ENCODE peak calls at places on chromosomes 3 and 15, in eight cellular contexts. One of them, this sample, is unnamed.

GRCh38 chr15:25176616-25176923 is 221.8 kb downstream of the SNRPN start:
- DNase-seq in trophoblast cell: no peak
- DNase-seq in left ventricle myocardium inferior: peak; percentile 0
- DNase-seq in neural progenitor cell: no peak
- DNase-seq in heart left ventricle: peak; percentile 4
- DNase-seq in transverse colon: peak; percentile 1
- DNase-seq in tibial nerve: no peak
- DNase-seq in fibroblast of lung: no peak
- DNase-seq in this sample: no peak

GRCh38 chr3:17074559-17074958 is 189.8 kb downstream of the PLCL2 start:
- DNase-seq in trophoblast cell: no peak
- DNase-seq in tibial nerve: no peak
- DNase-seq in transverse colon: no peak
- DNase-seq in heart left ventricle: no peak
- DNase-seq in neural progenitor cell: no peak
- DNase-seq in left ventricle myocardium inferior: no peak
- DNase-seq in fibroblast of lung: no peak
- DNase-seq in this sample: no peak

GRCh38 chr15:34861216-34861615 is 65.9 kb upstream of the ACTC1 start:
- DNase-seq in left ventricle myocardium inferior: no peak
- DNase-seq in fibroblast of lung: no peak
- DNase-seq in trophoblast cell: no peak
- DNase-seq in transverse colon: no peak
- DNase-seq in heart left ventricle: no peak
- DNase-seq in tibial nerve: no peak
- DNase-seq in neural progenitor cell: no peak
- DNase-seq in this sample: no peak

GRCh38 chr3:59839283-59839682 is 789.5 kb upstream of the CFAP20DC start:
- DNase-seq in transverse colon: no peak
- DNase-seq in fibroblast of lung: peak; percentile 80
- DNase-seq in left ventricle myocardium inferior: no peak
- DNase-seq in tibial nerve: no peak
- DNase-seq in heart left ventricle: no peak
- DNase-seq in trophoblast cell: no peak
- DNase-seq in neural progenitor cell: no peak
- DNase-seq in this sample: peak; percentile 64

GRCh38 chr3:158839966-158840365 is 38.1 kb downstream of the MFSD1 start:
- DNase-seq in tibial nerve: no peak
- DNase-seq in heart left ventricle: no peak
- DNase-seq in fibroblast of lung: no peak
- DNase-seq in left ventricle myocardium inferior: no peak
- DNase-seq in trophoblast cell: no peak
- DNase-seq in neural progenitor cell: peak; percentile 39
- DNase-seq in transverse colon: no peak
- DNase-seq in this sample: no peak

GRCh38 chr3:86708908-86709307 is 282.0 kb downstream of the VGLL3 start:
- DNase-seq in tibial nerve: no peak
- DNase-seq in neural progenitor cell: no peak
- DNase-seq in trophoblast cell: no peak
- DNase-seq in heart left ventricle: no peak
- DNase-seq in left ventricle myocardium inferior: no peak
- DNase-seq in fibroblast of lung: no peak
- DNase-seq in transverse colon: no peak
- DNase-seq in this sample: no peak

GRCh38 chr15:37093480-37094410 is 6.6 kb downstream of the MEIS2 start:
- DNase-seq in heart left ventricle: no peak
- DNase-seq in tibial nerve: no peak
- DNase-seq in trophoblast cell: no peak
- DNase-seq in neural progenitor cell: no peak
- DNase-seq in fibroblast of lung: peak; percentile 84
- DNase-seq in transverse colon: no peak
- DNase-seq in left ventricle myocardium inferior: no peak
- DNase-seq in this sample: peak; percentile 67

GRCh38 chr3:8579101-8579500 is 65.5 kb downstream of the SSUH2 start:
- DNase-seq in neural progenitor cell: no peak
- DNase-seq in fibroblast of lung: peak; percentile 41
- DNase-seq in transverse colon: no peak
- DNase-seq in left ventricle myocardium inferior: no peak
- DNase-seq in heart left ventricle: no peak
- DNase-seq in trophoblast cell: no peak
- DNase-seq in tibial nerve: no peak
- DNase-seq in this sample: no peak

GRCh38 chr3:21216598-21216997 is 534.4 kb downstream of the ZNF385D start:
- DNase-seq in left ventricle myocardium inferior: no peak
- DNase-seq in transverse colon: no peak
- DNase-seq in tibial nerve: no peak
- DNase-seq in neural progenitor cell: peak; percentile 8
- DNase-seq in fibroblast of lung: no peak
- DNase-seq in trophoblast cell: no peak
- DNase-seq in heart left ventricle: no peak
- DNase-seq in this sample: peak; percentile 10

GRCh38 chr3:54358969-54359648 is 236.8 kb downstream of the CACNA2D3 start:
- DNase-seq in tibial nerve: no peak
- DNase-seq in neural progenitor cell: no peak
- DNase-seq in trophoblast cell: no peak
- DNase-seq in left ventricle myocardium inferior: peak; percentile 75
- DNase-seq in heart left ventricle: peak; percentile 53
- DNase-seq in transverse colon: no peak
- DNase-seq in fibroblast of lung: no peak
- DNase-seq in this sample: no peak

GRCh38 chr15:83106994-83107840 is at the start of gene TM6SF1:
- DNase-seq in neural progenitor cell: peak; percentile 46
- DNase-seq in transverse colon: no peak
- DNase-seq in left ventricle myocardium inferior: no peak
- DNase-seq in tibial nerve: no peak
- DNase-seq in trophoblast cell: peak; percentile 14
- DNase-seq in heart left ventricle: peak; percentile 29
- DNase-seq in fibroblast of lung: no peak
- DNase-seq in this sample: peak; percentile 7

GRCh38 chr3:48088056-48088748 is 72.0 kb upstream of the MAP4 start:
- DNase-seq in left ventricle myocardium inferior: no peak
- DNase-seq in neural progenitor cell: peak; percentile 58
- DNase-seq in tibial nerve: no peak
- DNase-seq in transverse colon: no peak
- DNase-seq in heart left ventricle: peak; percentile 45
- DNase-seq in fibroblast of lung: peak; percentile 40
- DNase-seq in trophoblast cell: peak; percentile 4
- DNase-seq in this sample: no peak

GRCh38 chr3:27076815-27077630 is 292.2 kb downstream of the NEK10 start:
- DNase-seq in trophoblast cell: no peak
- DNase-seq in fibroblast of lung: no peak
- DNase-seq in tibial nerve: no peak
- DNase-seq in neural progenitor cell: no peak
- DNase-seq in transverse colon: no peak
- DNase-seq in left ventricle myocardium inferior: no peak
- DNase-seq in heart left ventricle: no peak
- DNase-seq in this sample: no peak

GRCh38 chr3:183815565-183815943 is 9.8 kb downstream of the MAP6D1 start:
- DNase-seq in neural progenitor cell: no peak
- DNase-seq in transverse colon: no peak
- DNase-seq in trophoblast cell: no peak
- DNase-seq in left ventricle myocardium inferior: no peak
- DNase-seq in heart left ventricle: no peak
- DNase-seq in tibial nerve: no peak
- DNase-seq in fibroblast of lung: no peak
- DNase-seq in this sample: no peak

GRCh38 chr3:126083913-126084514 is at the start of gene SLC41A3:
- DNase-seq in tibial nerve: peak; percentile 80
- DNase-seq in transverse colon: peak; percentile 93
- DNase-seq in heart left ventricle: peak; percentile 92
- DNase-seq in fibroblast of lung: peak; percentile 76
- DNase-seq in trophoblast cell: peak; percentile 87
- DNase-seq in neural progenitor cell: peak; percentile 91
- DNase-seq in left ventricle myocardium inferior: peak; percentile 93
- DNase-seq in this sample: peak; percentile 72

GRCh38 chr3:124119056-124119721 is 127.3 kb upstream of the ROPN1 start:
- DNase-seq in fibroblast of lung: peak; percentile 91
- DNase-seq in transverse colon: no peak
- DNase-seq in left ventricle myocardium inferior: no peak
- DNase-seq in neural progenitor cell: no peak
- DNase-seq in heart left ventricle: no peak
- DNase-seq in tibial nerve: no peak
- DNase-seq in trophoblast cell: no peak
- DNase-seq in this sample: peak; percentile 27

GRCh38 chr15:95286911-95287769 is 1043.4 kb upstream of the NR2F2 start:
- DNase-seq in tibial nerve: no peak
- DNase-seq in transverse colon: no peak
- DNase-seq in fibroblast of lung: peak; percentile 59
- DNase-seq in heart left ventricle: no peak
- DNase-seq in left ventricle myocardium inferior: no peak
- DNase-seq in neural progenitor cell: peak; percentile 95
- DNase-seq in trophoblast cell: no peak
- DNase-seq in this sample: no peak

GRCh38 chr15:95286316-95286880 is 1044.1 kb upstream of the NR2F2 start:
- DNase-seq in transverse colon: no peak
- DNase-seq in heart left ventricle: no peak
- DNase-seq in fibroblast of lung: no peak
- DNase-seq in neural progenitor cell: peak; percentile 18
- DNase-seq in trophoblast cell: no peak
- DNase-seq in left ventricle myocardium inferior: no peak
- DNase-seq in tibial nerve: no peak
- DNase-seq in this sample: no peak

GRCh38 chr15:95284933-95285401 is 1045.5 kb upstream of the NR2F2 start:
- DNase-seq in tibial nerve: no peak
- DNase-seq in transverse colon: no peak
- DNase-seq in trophoblast cell: no peak
- DNase-seq in left ventricle myocardium inferior: no peak
- DNase-seq in heart left ventricle: no peak
- DNase-seq in neural progenitor cell: peak; percentile 73
- DNase-seq in fibroblast of lung: peak; percentile 77
- DNase-seq in this sample: no peak

GRCh38 chr15:95290376-95290973 is 1040.0 kb upstream of the NR2F2 start:
- DNase-seq in trophoblast cell: no peak
- DNase-seq in fibroblast of lung: peak; percentile 66
- DNase-seq in left ventricle myocardium inferior: no peak
- DNase-seq in neural progenitor cell: peak; percentile 16
- DNase-seq in tibial nerve: no peak
- DNase-seq in transverse colon: no peak
- DNase-seq in heart left ventricle: no peak
- DNase-seq in this sample: no peak

GRCh38 chr15:95287774-95288173 is 1042.7 kb upstream of the NR2F2 start:
- DNase-seq in trophoblast cell: no peak
- DNase-seq in fibroblast of lung: peak; percentile 38
- DNase-seq in tibial nerve: no peak
- DNase-seq in heart left ventricle: no peak
- DNase-seq in transverse colon: peak; percentile 20
- DNase-seq in left ventricle myocardium inferior: no peak
- DNase-seq in neural progenitor cell: peak; percentile 84
- DNase-seq in this sample: peak; percentile 32
- H3K4me1 ChIP-seq in trophoblast cell: peaks cover 6% of the 10 kb centered on the region
- H3K4me1 ChIP-seq in fibroblast of lung: peaks cover 26% of the 10 kb centered on the region
- H3K4me1 ChIP-seq in tibial nerve: peaks cover 30% of the 10 kb centered on the region
- H3K4me1 ChIP-seq in heart left ventricle: no peaks in the 10 kb centered on the region
- H3K4me1 ChIP-seq in transverse colon: no peaks in the 10 kb centered on the region
- H3K4me1 ChIP-seq in left ventricle myocardium inferior: peaks cover 3% of the 10 kb centered on the region
- H3K4me1 ChIP-seq in neural progenitor cell: peaks cover 75% of the 10 kb centered on the region
- H3K4me1 ChIP-seq in this sample: no peaks in the 10 kb centered on the region

GRCh38 chr3:49805367-49805782 is 2.3 kb downstream of the INKA1 start:
- DNase-seq in transverse colon: peak; percentile 50
- DNase-seq in tibial nerve: peak; percentile 79
- DNase-seq in neural progenitor cell: no peak
- DNase-seq in trophoblast cell: no peak
- DNase-seq in fibroblast of lung: peak; percentile 21
- DNase-seq in left ventricle myocardium inferior: peak; percentile 88
- DNase-seq in heart left ventricle: peak; percentile 93
- DNase-seq in this sample: no peak

GRCh38 chr3:49807427-49808114 is 4.5 kb downstream of the INKA1 start:
- DNase-seq in neural progenitor cell: no peak
- DNase-seq in fibroblast of lung: no peak
- DNase-seq in heart left ventricle: peak; percentile 51
- DNase-seq in left ventricle myocardium inferior: no peak
- DNase-seq in tibial nerve: no peak
- DNase-seq in transverse colon: no peak
- DNase-seq in trophoblast cell: no peak
- DNase-seq in this sample: peak; percentile 64

GRCh38 chr3:49806838-49807237 is 3.8 kb downstream of the INKA1 start:
- DNase-seq in left ventricle myocardium inferior: no peak
- DNase-seq in tibial nerve: no peak
- DNase-seq in fibroblast of lung: no peak
- DNase-seq in neural progenitor cell: no peak
- DNase-seq in transverse colon: no peak
- DNase-seq in heart left ventricle: no peak
- DNase-seq in trophoblast cell: no peak
- DNase-seq in this sample: no peak

GRCh38 chr3:49804141-49805041 is 1.3 kb downstream of the INKA1 start:
- DNase-seq in neural progenitor cell: no peak
- DNase-seq in trophoblast cell: no peak
- DNase-seq in fibroblast of lung: no peak
- DNase-seq in heart left ventricle: peak; percentile 39
- DNase-seq in tibial nerve: no peak
- DNase-seq in transverse colon: no peak
- DNase-seq in left ventricle myocardium inferior: peak; percentile 25
- DNase-seq in this sample: no peak

GRCh38 chr3:49805884-49806701 is 3.0 kb downstream of the INKA1 start:
- DNase-seq in neural progenitor cell: no peak
- DNase-seq in heart left ventricle: peak; percentile 83
- DNase-seq in fibroblast of lung: no peak
- DNase-seq in transverse colon: peak; percentile 44
- DNase-seq in left ventricle myocardium inferior: peak; percentile 45
- DNase-seq in tibial nerve: no peak
- DNase-seq in trophoblast cell: no peak
- DNase-seq in this sample: no peak
- H3K4me1 ChIP-seq in neural progenitor cell: peaks cover 22% of the 10 kb centered on the region
- H3K4me1 ChIP-seq in heart left ventricle: peaks cover 45% of the 10 kb centered on the region
- H3K4me1 ChIP-seq in fibroblast of lung: peaks cover 26% of the 10 kb centered on the region
- H3K4me1 ChIP-seq in transverse colon: peaks cover 29% of the 10 kb centered on the region
- H3K4me1 ChIP-seq in left ventricle myocardium inferior: peaks cover 63% of the 10 kb centered on the region
- H3K4me1 ChIP-seq in tibial nerve: peaks cover 47% of the 10 kb centered on the region
- H3K4me1 ChIP-seq in trophoblast cell: peaks cover 42% of the 10 kb centered on the region
- H3K4me1 ChIP-seq in this sample: peaks cover 14% of the 10 kb centered on the region

GRCh38 chr3:100041328-100041749 is 73.0 kb downstream of the FILIP1L start:
- DNase-seq in heart left ventricle: peak; percentile 25
- DNase-seq in trophoblast cell: no peak
- DNase-seq in neural progenitor cell: no peak
- DNase-seq in transverse colon: no peak
- DNase-seq in fibroblast of lung: peak; percentile 92
- DNase-seq in left ventricle myocardium inferior: no peak
- DNase-seq in tibial nerve: no peak
- DNase-seq in this sample: peak; percentile 91
- H3K4me1 ChIP-seq in heart left ventricle: peaks cover 30% of the 10 kb centered on the region
- H3K4me1 ChIP-seq in trophoblast cell: peaks cover 6% of the 10 kb centered on the region
- H3K4me1 ChIP-seq in neural progenitor cell: no peaks in the 10 kb centered on the region
- H3K4me1 ChIP-seq in transverse colon: peaks cover 38% of the 10 kb centered on the region
- H3K4me1 ChIP-seq in fibroblast of lung: peaks cover 37% of the 10 kb centered on the region
- H3K4me1 ChIP-seq in left ventricle myocardium inferior: peaks cover 66% of the 10 kb centered on the region
- H3K4me1 ChIP-seq in tibial nerve: peaks cover 37% of the 10 kb centered on the region
- H3K4me1 ChIP-seq in this sample: peaks cover 41% of the 10 kb centered on the region

GRCh38 chr3:13335503-13335902 is 84.6 kb downstream of the NUP210 start:
- DNase-seq in trophoblast cell: no peak
- DNase-seq in neural progenitor cell: no peak
- DNase-seq in fibroblast of lung: no peak
- DNase-seq in heart left ventricle: no peak
- DNase-seq in transverse colon: no peak
- DNase-seq in tibial nerve: no peak
- DNase-seq in left ventricle myocardium inferior: no peak
- DNase-seq in this sample: no peak
- H3K4me1 ChIP-seq in trophoblast cell: no peaks in the 10 kb centered on the region
- H3K4me1 ChIP-seq in neural progenitor cell: no peaks in the 10 kb centered on the region
- H3K4me1 ChIP-seq in fibroblast of lung: no peaks in the 10 kb centered on the region
- H3K4me1 ChIP-seq in heart left ventricle: no peaks in the 10 kb centered on the region
- H3K4me1 ChIP-seq in transverse colon: no peaks in the 10 kb centered on the region
- H3K4me1 ChIP-seq in tibial nerve: no peaks in the 10 kb centered on the region
- H3K4me1 ChIP-seq in left ventricle myocardium inferior: no peaks in the 10 kb centered on the region
- H3K4me1 ChIP-seq in this sample: no peaks in the 10 kb centered on the region

GRCh38 chr3:190092250-190092649 is 28.4 kb downstream of the P3H2 start:
- DNase-seq in neural progenitor cell: peak; percentile 41
- DNase-seq in trophoblast cell: no peak
- DNase-seq in heart left ventricle: no peak
- DNase-seq in tibial nerve: no peak
- DNase-seq in fibroblast of lung: peak; percentile 89
- DNase-seq in transverse colon: no peak
- DNase-seq in left ventricle myocardium inferior: no peak
- DNase-seq in this sample: peak; percentile 62
- H3K4me1 ChIP-seq in neural progenitor cell: peaks cover 19% of the 10 kb centered on the region
- H3K4me1 ChIP-seq in trophoblast cell: peaks cover 2% of the 10 kb centered on the region
- H3K4me1 ChIP-seq in heart left ventricle: peaks cover 5% of the 10 kb centered on the region
- H3K4me1 ChIP-seq in tibial nerve: no peaks in the 10 kb centered on the region
- H3K4me1 ChIP-seq in fibroblast of lung: peaks cover 10% of the 10 kb centered on the region
- H3K4me1 ChIP-seq in transverse colon: no peaks in the 10 kb centered on the region
- H3K4me1 ChIP-seq in left ventricle myocardium inferior: peaks cover 24% of the 10 kb centered on the region
- H3K4me1 ChIP-seq in this sample: peaks cover 45% of the 10 kb centered on the region

This sample was measured in foreskin keratinocyte.